ENCODE peak calls at places on chromosomes 1 and 21, in six cellular contexts. C is A549; S is iPS-NIHi11; I is stimulated activated CD4-positive, alpha-beta T cell treated with anti-CD3 and anti-CD28 coated beads, TNF-alpha, amount 100 ng/mL, for 4 hours; M is CD4-positive, alpha-beta memory T cell; Q is OCI-LY7. J is an unnamed sample.

GRCh38 chr1:13869172-13869797 is 169.3 kb downstream of the PRDM2 start:
- DNase-seq in I (no peak), S (no peak), C (no peak), Q (no peak), M (no peak), J (no peak)

GRCh38 chr1:114081145-114082046 is 72.3 kb downstream of the SYT6 start:
- DNase-seq in C (no peak), Q (no peak), M (no peak), S (no peak), I (no peak), J (no peak)

GRCh38 chr1:86503477-86504129 is 34.9 kb downstream of the CLCA1 start:
- DNase-seq in C (no peak), M (no peak), S (no peak), Q (no peak), I (no peak), J (no peak)

GRCh38 chr1:235708390-235708962 is 58.9 kb upstream of the GNG4 start:
- DNase-seq in M (no peak), I (no peak), C (peak; percentile 86), Q (no peak), S (no peak), J (no peak)

GRCh38 chr21:38455403-38455802 is 42.9 kb downstream of the ERG start:
- DNase-seq in M (no peak), I (no peak), Q (no peak), C (no peak), S (no peak), J (no peak)

GRCh38 chr1:201537966-201538617 is 835 bp upstream of the NAV1 start:
- DNase-seq in S (peak; percentile 51), I (no peak), C (no peak), M (no peak), Q (no peak), J (no peak)

GRCh38 chr1:7583291-7584096 is 187.6 kb upstream of the VAMP3 start:
- DNase-seq in S (peak; percentile 40), I (no peak), M (no peak), C (no peak), Q (no peak), J (no peak)

GRCh38 chr1:186404454-186405051 is 28.9 kb downstream of the ODR4 start:
- DNase-seq in S (peak; percentile 32), M (peak; percentile 52), I (no peak), C (peak; percentile 61), Q (peak; percentile 44), J (peak; percentile 41)

GRCh38 chr1:160326393-160326792 is 16.7 kb downstream of the COPA start:
- DNase-seq in M (no peak), I (no peak), S (no peak), C (no peak), Q (no peak), J (no peak)

GRCh38 chr1:248757784-248758195 is 2.2 kb upstream of the LYPD8 start:
- DNase-seq in I (no peak), M (no peak), C (no peak), S (no peak), Q (no peak), J (no peak)

GRCh38 chr1:38235705-38236104 is 189.1 kb upstream of the POU3F1 start:
- DNase-seq in I (no peak), M (no peak), S (no peak), Q (no peak), C (no peak), J (no peak)

GRCh38 chr1:65814752-65815151 is 22.1 kb downstream of the PDE4B start:
- DNase-seq in Q (no peak), C (no peak), M (no peak), I (no peak), S (no peak), J (no peak)

GRCh38 chr1:231338270-231339128 is at the start of gene SPRTN:
- DNase-seq in Q (peak; percentile 24), S (peak; percentile 95), M (no peak), C (no peak), I (no peak), J (peak; percentile 19)

GRCh38 chr1:92480200-92480812 is 6.4 kb downstream of the GFI1 start:
- DNase-seq in I (no peak), Q (no peak), C (no peak), M (no peak), S (peak; percentile 44), J (no peak)